ENCODE peak calls at places on chromosomes 4 and X, in five cellular contexts. One of them, this sample, is unnamed.
A peak's percentile ranks its signal among the peaks of the same experiment; 100 is the strongest.

GRCh38 chr4:243407-243806 is 61.9 kb downstream of the ZNF732 start:
- DNase-seq in right atrium auricular region: no peak
- DNase-seq in progenitor cell of endocrine pancreas: no peak
- DNase-seq in H9: no peak
- DNase-seq in WTC11: peak; percentile 33
- DNase-seq in this sample: no peak

GRCh38 chr4:69813628-69814027 is 46.3 kb downstream of the SULT1E1 start:
- DNase-seq in right atrium auricular region: no peak
- DNase-seq in progenitor cell of endocrine pancreas: no peak
- DNase-seq in H9: no peak
- DNase-seq in WTC11: no peak
- DNase-seq in this sample: no peak

GRCh38 chrX:7552758-7553157 is 290.2 kb upstream of the VCX start:
- DNase-seq in right atrium auricular region: no peak
- DNase-seq in progenitor cell of endocrine pancreas: no peak
- DNase-seq in H9: no peak
- DNase-seq in WTC11: no peak
- DNase-seq in this sample: no peak

GRCh38 chr4:53937918-53938317 is 126.5 kb downstream of the CHIC2 start:
- DNase-seq in right atrium auricular region: no peak
- DNase-seq in progenitor cell of endocrine pancreas: no peak
- DNase-seq in H9: no peak
- DNase-seq in WTC11: no peak
- DNase-seq in this sample: no peak

GRCh38 chrX:2471641-2472040 is 29.1 kb downstream of the DHRSX start:
- DNase-seq in right atrium auricular region: no peak
- DNase-seq in progenitor cell of endocrine pancreas: no peak
- DNase-seq in H9: no peak
- DNase-seq in WTC11: no peak
- DNase-seq in this sample: no peak

GRCh38 chr4:98421106-98421505 is 159.9 kb downstream of the RAP1GDS1 start:
- DNase-seq in right atrium auricular region: no peak
- DNase-seq in progenitor cell of endocrine pancreas: no peak
- DNase-seq in H9: no peak
- DNase-seq in WTC11: no peak
- DNase-seq in this sample: no peak

GRCh38 chrX:27976284-27976683 is 5.0 kb downstream of the DCAF8L1 start:
- DNase-seq in right atrium auricular region: no peak
- DNase-seq in progenitor cell of endocrine pancreas: no peak
- DNase-seq in H9: no peak
- DNase-seq in WTC11: no peak
- DNase-seq in this sample: no peak

GRCh38 chrX:115214151-115214550 is 19.7 kb downstream of the LRCH2 start:
- DNase-seq in right atrium auricular region: no peak
- DNase-seq in progenitor cell of endocrine pancreas: no peak
- DNase-seq in H9: no peak
- DNase-seq in WTC11: no peak
- DNase-seq in this sample: no peak

GRCh38 chrX:148958896-148959295 is 458.5 kb downstream of the AFF2 start:
- DNase-seq in right atrium auricular region: no peak
- DNase-seq in progenitor cell of endocrine pancreas: no peak
- DNase-seq in H9: no peak
- DNase-seq in WTC11: no peak
- DNase-seq in this sample: no peak

GRCh38 chr4:130563185-130563890 is 1467.4 kb downstream of the C4orf33 start:
- DNase-seq in right atrium auricular region: peak; percentile 65
- DNase-seq in progenitor cell of endocrine pancreas: peak; percentile 23
- DNase-seq in H9: peak; percentile 81
- DNase-seq in WTC11: peak; percentile 69
- DNase-seq in this sample: no peak

GRCh38 chr4:148651991-148652390 is 209.8 kb upstream of the NR3C2 start:
- DNase-seq in right atrium auricular region: no peak
- DNase-seq in progenitor cell of endocrine pancreas: no peak
- DNase-seq in H9: no peak
- DNase-seq in WTC11: peak; percentile 15
- DNase-seq in this sample: no peak

GRCh38 chr4:37737456-37737855 is 51.3 kb upstream of the RELL1 start:
- DNase-seq in right atrium auricular region: no peak
- DNase-seq in progenitor cell of endocrine pancreas: no peak
- DNase-seq in H9: no peak
- DNase-seq in WTC11: no peak
- DNase-seq in this sample: no peak

GRCh38 chrX:47644557-47645091 is 5.7 kb downstream of the ELK1 start:
- DNase-seq in right atrium auricular region: no peak
- DNase-seq in progenitor cell of endocrine pancreas: no peak
- DNase-seq in H9: peak; percentile 54
- DNase-seq in WTC11: peak; percentile 25
- DNase-seq in this sample: no peak
- TF ChIP-seq CTCF in right atrium auricular region: peak; percentile 18
- TF ChIP-seq CTCF in progenitor cell of endocrine pancreas: peak; percentile 53
- TF ChIP-seq CTCF in H9: peak; percentile 61
- TF ChIP-seq CTCF in WTC11: peak; percentile 38
- TF ChIP-seq CTCF in this sample: peak; percentile 53

GRCh38 chr4:138007572-138007971 is 234.6 kb downstream of the SLC7A11 start:
- DNase-seq in right atrium auricular region: no peak
- DNase-seq in progenitor cell of endocrine pancreas: no peak
- DNase-seq in H9: no peak
- DNase-seq in WTC11: no peak
- DNase-seq in this sample: no peak
- TF ChIP-seq CTCF in right atrium auricular region: no peak
- TF ChIP-seq CTCF in progenitor cell of endocrine pancreas: peak; percentile 42
- TF ChIP-seq CTCF in H9: peak; percentile 63
- TF ChIP-seq CTCF in WTC11: peak; percentile 22
- TF ChIP-seq CTCF in this sample: peak; percentile 21

GRCh38 chrX:111648802-111649201 is 32.2 kb upstream of the ALG13 start:
- DNase-seq in right atrium auricular region: no peak
- DNase-seq in progenitor cell of endocrine pancreas: no peak
- DNase-seq in H9: no peak
- DNase-seq in WTC11: no peak
- DNase-seq in this sample: no peak

GRCh38 chrX:111649641-111650040 is 31.3 kb upstream of the ALG13 start:
- DNase-seq in right atrium auricular region: no peak
- DNase-seq in progenitor cell of endocrine pancreas: no peak
- DNase-seq in H9: no peak
- DNase-seq in WTC11: no peak
- DNase-seq in this sample: no peak

DNA sequence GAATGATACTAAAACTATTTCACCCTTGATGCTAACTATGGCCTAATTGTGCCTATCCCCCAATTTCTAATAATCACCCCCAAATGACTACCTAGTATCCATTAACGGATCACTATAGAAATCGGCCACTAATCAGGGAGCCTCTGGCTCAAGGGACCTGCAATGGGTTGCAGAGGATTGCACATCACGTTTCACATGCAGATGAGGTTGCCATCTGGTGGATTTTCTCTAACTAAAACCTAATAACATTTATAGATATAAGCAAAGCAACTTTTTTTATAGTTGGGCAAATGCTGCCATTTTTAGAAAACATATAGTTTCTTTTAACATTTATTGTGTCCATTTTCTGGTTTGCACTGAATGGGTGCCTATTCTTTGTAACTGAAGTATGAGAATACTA is 28.3 kb upstream of the ALG13 start:
- DNase-seq in right atrium auricular region: no peak
- DNase-seq in progenitor cell of endocrine pancreas: no peak
- DNase-seq in H9: no peak
- DNase-seq in WTC11: no peak
- DNase-seq in this sample: no peak
- TF ChIP-seq CTCF in right atrium auricular region: no peak
- TF ChIP-seq CTCF in progenitor cell of endocrine pancreas: no peak
- TF ChIP-seq CTCF in H9: no peak
- TF ChIP-seq CTCF in WTC11: no peak
- TF ChIP-seq CTCF in this sample: no peak

DNA sequence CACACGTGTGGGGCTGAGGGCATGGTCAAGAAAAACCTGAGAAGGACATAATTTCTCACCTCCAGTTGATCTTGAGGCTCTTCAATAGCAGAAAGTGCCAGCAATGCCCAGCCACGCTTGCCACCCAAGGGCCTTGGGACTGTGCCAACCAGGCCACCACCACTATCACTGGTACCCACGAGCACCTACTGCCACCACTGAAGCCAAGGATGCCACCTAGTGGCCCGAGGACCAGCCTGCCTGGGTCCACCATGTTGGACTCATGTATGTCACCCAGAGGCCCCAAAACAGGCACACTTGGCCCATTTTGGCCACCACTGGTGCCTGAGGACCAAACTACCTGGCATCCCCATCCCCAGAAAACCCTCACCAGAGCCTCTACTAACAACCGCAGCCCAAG is 191.8 kb downstream of the ADAM29 start:
- DNase-seq in right atrium auricular region: no peak
- DNase-seq in progenitor cell of endocrine pancreas: no peak
- DNase-seq in H9: peak; percentile 46
- DNase-seq in WTC11: peak; percentile 60
- DNase-seq in this sample: no peak
- TF ChIP-seq CTCF in right atrium auricular region: no peak
- TF ChIP-seq CTCF in progenitor cell of endocrine pancreas: no peak
- TF ChIP-seq CTCF in H9: peak; percentile 60
- TF ChIP-seq CTCF in WTC11: peak; percentile 37
- TF ChIP-seq CTCF in this sample: no peak

DNA sequence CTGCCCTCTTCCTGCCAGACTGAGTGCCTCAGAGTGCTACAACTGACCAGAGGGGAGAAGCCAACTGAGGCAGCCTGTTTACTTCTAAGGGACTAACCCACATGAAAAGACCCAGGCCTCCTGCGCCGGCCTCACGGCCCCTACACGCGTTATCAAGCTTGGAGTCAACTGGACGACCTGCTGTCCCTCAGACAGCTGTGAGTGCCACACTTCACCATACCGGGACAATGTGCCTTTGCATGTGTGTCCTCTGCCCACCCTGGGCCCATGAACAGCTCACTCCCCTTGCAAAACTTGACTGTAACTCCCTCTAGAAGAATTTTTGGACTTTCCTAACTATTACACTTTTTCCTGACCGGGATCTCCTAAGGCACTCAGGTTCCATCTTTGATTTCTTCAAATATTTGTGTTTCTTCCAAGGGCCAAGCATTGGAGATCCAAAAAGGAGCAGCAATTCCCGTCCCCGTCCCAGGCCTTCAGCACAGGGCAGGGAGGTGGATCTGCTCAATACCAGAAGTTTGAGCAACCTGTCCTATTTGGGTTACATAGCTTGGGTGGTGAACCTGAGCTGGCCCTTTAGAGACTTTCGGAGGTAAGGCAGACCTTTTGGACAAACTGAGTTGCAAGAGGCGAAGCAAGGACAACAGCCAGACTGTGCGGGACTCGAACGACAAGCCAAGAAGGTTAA is 1.7 kb downstream of the NOP14 start:
- DNase-seq in right atrium auricular region: no peak
- DNase-seq in progenitor cell of endocrine pancreas: no peak
- DNase-seq in H9: peak; percentile 37
- DNase-seq in WTC11: no peak
- DNase-seq in this sample: no peak
- TF ChIP-seq CTCF in right atrium auricular region: no peak
- TF ChIP-seq CTCF in progenitor cell of endocrine pancreas: no peak
- TF ChIP-seq CTCF in H9: no peak
- TF ChIP-seq CTCF in WTC11: no peak
- TF ChIP-seq CTCF in this sample: no peak

GRCh38 chrX:16993791-16994318 is 47.4 kb downstream of the REPS2 start:
- DNase-seq in right atrium auricular region: no peak
- DNase-seq in progenitor cell of endocrine pancreas: no peak
- DNase-seq in H9: peak; percentile 31
- DNase-seq in WTC11: no peak
- DNase-seq in this sample: no peak
- TF ChIP-seq CTCF in right atrium auricular region: no peak
- TF ChIP-seq CTCF in progenitor cell of endocrine pancreas: peak; percentile 23
- TF ChIP-seq CTCF in H9: peak; percentile 72
- TF ChIP-seq CTCF in WTC11: no peak
- TF ChIP-seq CTCF in this sample: no peak

This sample was measured in osteocyte.